ENCODE peak calls at places on chromosomes 13 and 19, in four cellular contexts. L, I, V and S are unnamed samples.
A peak's percentile ranks its signal among the peaks of the same experiment; 100 is the strongest.

GRCh38 chr13:19713186-19713965 is 69.4 kb downstream of the PSPC1 start:
- DNase-seq in L (no peak), I (no peak), V (no peak), S (no peak)

GRCh38 chr13:90826688-90827087 is 520.8 kb upstream of the MIR17HG start:
- DNase-seq in L (no peak), I (no peak), V (no peak), S (no peak)

GRCh38 chr19:52689804-52690394 is 44.9 kb downstream of the ZNF611 start:
- DNase-seq in L (peak; percentile 28), I (peak; percentile 23), V (no peak), S (no peak)

GRCh38 chr19:2726904-2727639 is 5.9 kb upstream of the DIRAS1 start:
- DNase-seq in L (no peak), I (no peak), V (no peak), S (no peak)

GRCh38 chr13:71869274-71869673 is 2.3 kb upstream of the DACH1 start:
- DNase-seq in L (no peak), I (no peak), V (no peak), S (no peak)

GRCh38 chr19:48618916-48619691 is at the start of the genes RPL18 and SPHK2:
- DNase-seq in L (peak; percentile 98), I (peak; percentile 100), V (peak; percentile 98), S (peak; percentile 95)

GRCh38 chr13:41597348-41598041 is 140.1 kb downstream of the RGCC start:
- DNase-seq in L (no peak), I (no peak), V (no peak), S (no peak)

GRCh38 chr19:6259312-6259861 is 20.4 kb downstream of the MLLT1 start:
- DNase-seq in L (no peak), I (no peak), V (no peak), S (no peak)

GRCh38 chr13:84607614-84608013 is 725.3 kb upstream of the SLITRK1 start:
- DNase-seq in L (no peak), I (no peak), V (peak; percentile 64), S (no peak)

GRCh38 chr13:23632741-23633140 is 62.5 kb downstream of the TNFRSF19 start:
- DNase-seq in L (no peak), I (no peak), V (no peak), S (no peak)

GRCh38 chr13:21676611-21677021 is 5.7 kb downstream of the FGF9 start:
- DNase-seq in L (no peak), I (peak; percentile 30), V (peak; percentile 29), S (no peak)

GRCh38 chr19:51701468-51702100 is 8.5 kb downstream of the SPACA6 start:
- DNase-seq in L (no peak), I (no peak), V (no peak), S (no peak)

GRCh38 chr13:72062566-72062965 is 195.6 kb upstream of the DACH1 start:
- DNase-seq in L (no peak), I (no peak), V (no peak), S (no peak)

GRCh38 chr19:55075366-55075998 is at the start of gene EPS8L1:
- DNase-seq in L (no peak), I (no peak), V (no peak), S (no peak)

GRCh38 chr19:32067686-32068085 is 277.7 kb upstream of the ZNF507 start:
- DNase-seq in L (no peak), I (no peak), V (no peak), S (no peak)

GRCh38 chr19:16737909-16738308 is 18.3 kb downstream of the NWD1 start:
- DNase-seq in L (no peak), I (no peak), V (no peak), S (no peak)

GRCh38 chr13:107441279-107441678 is 774.1 kb downstream of the LIG4 start:
- DNase-seq in L (no peak), I (no peak), V (peak; percentile 85), S (peak; percentile 14)

GRCh38 chr19:47369923-47370625 is 21.0 kb downstream of the DHX34 start:
- DNase-seq in L (no peak), I (no peak), V (no peak), S (no peak)

GRCh38 chr13:37700887-37701286 is 102.3 kb upstream of the POSTN start:
- DNase-seq in L (no peak), I (no peak), V (no peak), S (no peak)

GRCh38 chr19:1882089-1882785 is 3.1 kb downstream of the ABHD17A start:
- DNase-seq in L (peak; percentile 54), I (no peak), V (no peak), S (no peak)

GRCh38 chr19:45468803-45469131 is 971 bp downstream of the FOSB start:
- DNase-seq in L (no peak), I (no peak), V (no peak), S (no peak)

GRCh38 chr13:48184260-48184659 is 48.7 kb upstream of the ITM2B start:
- DNase-seq in L (no peak), I (no peak), V (no peak), S (no peak)

GRCh38 chr19:1590641-1591397 is 1.8 kb downstream of the MBD3 start:
- DNase-seq in L (no peak), I (no peak), V (peak; percentile 37), S (no peak)

GRCh38 chr13:73809561-73809960 is 324.6 kb downstream of the KLF12 start:
- DNase-seq in L (no peak), I (no peak), V (peak; percentile 4), S (peak; percentile 4)

GRCh38 chr19:51339313-51339686 is 2.6 kb downstream of the VSIG10L start:
- DNase-seq in L (no peak), I (peak; percentile 54), V (no peak), S (no peak)

GRCh38 chr19:33387351-33388230 is 14.1 kb downstream of the CEBPG start:
- DNase-seq in L (no peak), I (no peak), V (no peak), S (no peak)

GRCh38 chr19:5113101-5113557 is 144.2 kb downstream of the KDM4B start:
- DNase-seq in L (no peak), I (no peak), V (no peak), S (peak; percentile 27)

GRCh38 chr19:38900220-38900629 is 456 bp downstream of the NFKBIB start:
- DNase-seq in L (no peak), I (no peak), V (peak; percentile 2), S (peak; percentile 17)

GRCh38 chr13:54232700-54233099 is 1204.1 kb downstream of the OLFM4 start:
- DNase-seq in L (no peak), I (no peak), V (no peak), S (no peak)